ENCODE peak calls at places on chromosomes 11 and 22, in four cellular contexts. O is adrenal gland, X is body of pancreas, F is neural progenitor cell. B is an unnamed sample.

GRCh38 chr22:43911351-43911750 is 12.3 kb upstream of the PNPLA3 start:
- DNase-seq in O (no peak), X (no peak), F (no peak), B (no peak)

GRCh38 chr11:103842795-103843194 is 193.6 kb upstream of the DDI1 start:
- DNase-seq in O (no peak), X (no peak), F (peak), B (no peak)

GRCh38 chr22:49327411-49327810 is 500.3 kb downstream of the BRD1 start:
- DNase-seq in O (peak), X (no peak), F (no peak), B (peak)

GRCh38 chr11:28105869-28106268 is 2.1 kb downstream of the KIF18A start:
- DNase-seq in O (no peak), X (no peak), F (no peak), B (no peak)

GRCh38 chr11:73195191-73196007 is 22.7 kb upstream of the P2RY2 start:
- DNase-seq in O (peak), X (no peak), F (no peak), B (no peak)

GRCh38 chr11:74926304-74927030 is 22.4 kb downstream of the XRRA1 start:
- DNase-seq in O (no peak), X (no peak), F (no peak), B (no peak)

GRCh38 chr11:64340671-64341335 is 799 bp downstream of the CCDC88B start:
- DNase-seq in O (no peak), X (no peak), F (peak), B (no peak)

GRCh38 chr11:76339217-76339616 is 41.7 kb downstream of the THAP12 start:
- DNase-seq in O (peak), X (peak), F (no peak), B (no peak)

GRCh38 chr11:77198440-77198849 is 70.4 kb downstream of the MYO7A start:
- DNase-seq in O (no peak), X (no peak), F (peak), B (no peak)

GRCh38 chr11:11895672-11896071 is 53.9 kb downstream of the USP47 start:
- DNase-seq in O (no peak), X (no peak), F (no peak), B (no peak)

GRCh38 chr11:10930224-10930960 is 72.5 kb upstream of the ZBED5 start:
- DNase-seq in O (no peak), X (no peak), F (no peak), B (no peak)

GRCh38 chr11:129637473-129637872 is 178.2 kb upstream of the TMEM45B start:
- DNase-seq in O (no peak), X (no peak), F (no peak), B (no peak)

GRCh38 chr22:20761536-20761935 is 12.4 kb upstream of the SERPIND1 start:
- DNase-seq in O (no peak), X (no peak), F (no peak), B (no peak)

GRCh38 chr11:6623391-6624363 is 4.5 kb upstream of the TPP1 start:
- DNase-seq in O (no peak), X (no peak), F (no peak), B (peak)

GRCh38 chr11:114232400-114233070 is 63.7 kb upstream of the NNMT start:
- DNase-seq in O (no peak), X (no peak), F (peak), B (no peak)

GRCh38 chr11:3929689-3930088 is 74.2 kb downstream of the STIM1 start:
- DNase-seq in O (peak), X (peak), F (no peak), B (no peak)

GRCh38 chr22:27400811-27401210 is 400.7 kb downstream of the MN1 start:
- DNase-seq in O (no peak), X (no peak), F (no peak), B (no peak)

GRCh38 chr11:129804012-129804411 is 11.6 kb upstream of the TMEM45B start:
- DNase-seq in O (no peak), X (no peak), F (no peak), B (no peak)

GRCh38 chr11:100759856-100760255 is 72.8 kb downstream of the ARHGAP42 start:
- DNase-seq in O (no peak), X (no peak), F (no peak), B (no peak)

GRCh38 chr11:35714882-35715612 is 52.5 kb downstream of the TRIM44 start:
- DNase-seq in O (no peak), X (no peak), F (no peak), B (no peak)

GRCh38 chr11:1406571-1407485 is 17.1 kb downstream of the BRSK2 start:
- DNase-seq in O (no peak), X (no peak), F (no peak), B (no peak)

GRCh38 chr11:1104411-1105182 is 29.9 kb downstream of the MUC2 start:
- DNase-seq in O (no peak), X (no peak), F (no peak), B (no peak)

GRCh38 chr22:40276877-40277823 is 69.2 kb upstream of the ADSL start:
- DNase-seq in O (peak), X (peak), F (no peak), B (peak)

GRCh38 chr11:72930011-72930410 is 115.8 kb downstream of the ATG16L2 start:
- DNase-seq in O (no peak), X (peak), F (peak), B (no peak)

GRCh38 chr22:42676059-42676607 is 26.9 kb upstream of the CYB5R3 start:
- DNase-seq in O (no peak), X (no peak), F (no peak), B (no peak)

GRCh38 chr11:68670208-68670992 is 13.9 kb upstream of the GAL start:
- DNase-seq in O (no peak), X (no peak), F (no peak), B (no peak)

DNA sequence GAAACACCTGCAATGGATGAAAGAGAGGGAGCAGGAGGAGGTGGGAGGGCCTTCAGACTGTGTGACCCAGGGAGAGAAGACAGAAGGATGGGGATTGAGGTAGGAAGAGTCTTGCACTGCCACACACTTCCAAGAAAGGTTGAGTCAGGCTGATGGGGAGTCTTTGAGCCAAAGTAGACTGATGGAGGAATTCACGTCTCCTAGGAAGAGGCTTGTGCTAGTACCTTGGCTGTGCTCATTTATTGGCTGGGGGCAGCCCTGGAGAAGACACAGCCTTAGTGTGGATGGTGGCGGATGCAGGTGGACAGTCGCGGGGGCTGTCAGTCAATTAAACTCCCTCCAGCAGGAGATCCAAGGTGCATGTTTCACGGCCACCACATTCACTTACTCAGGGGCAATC is 16.2 kb upstream of the ACCSL start:
- DNase-seq in O (no peak), X (no peak), F (no peak), B (peak)
- TF ChIP-seq CTCF in O (no peak), X (no peak), F (no peak), B (no peak)

GRCh38 chr11:115518983-115519382 is 14.8 kb upstream of the CADM1 start:
- DNase-seq in O (no peak), X (no peak), F (no peak), B (no peak)

GRCh38 chr11:115515647-115516046 is 11.4 kb upstream of the CADM1 start:
- DNase-seq in O (no peak), X (no peak), F (no peak), B (no peak)
- TF ChIP-seq CTCF in O (no peak), X (no peak), F (no peak), B (no peak)

GRCh38 chr11:117442049-117442868 is 114.6 kb downstream of the CEP164 start:
- DNase-seq in O (no peak), X (no peak), F (no peak), B (no peak)

GRCh38 chr11:117444256-117445096 is 116.8 kb downstream of the CEP164 start:
- DNase-seq in O (no peak), X (no peak), F (no peak), B (no peak)

GRCh38 chr11:117445097-117445658 is 117.5 kb downstream of the CEP164 start:
- DNase-seq in O (no peak), X (no peak), F (no peak), B (no peak)

GRCh38 chr11:117442869-117443239 is 115.2 kb downstream of the CEP164 start:
- DNase-seq in O (no peak), X (no peak), F (no peak), B (no peak)

GRCh38 chr11:117443269-117444186 is 115.9 kb downstream of the CEP164 start:
- DNase-seq in O (peak), X (peak), F (peak), B (no peak)
- TF ChIP-seq CTCF in O (peak), X (peak), F (peak), B (peak)

GRCh38 chr22:45265546-45265945 is 19.2 kb upstream of the UPK3A start:
- DNase-seq in O (no peak), X (no peak), F (no peak), B (no peak)

GRCh38 chr22:45261407-45262088 is 20.9 kb upstream of the KIAA0930 start:
- DNase-seq in O (no peak), X (no peak), F (no peak), B (no peak)

GRCh38 chr22:45262931-45263789 is 21.6 kb upstream of the UPK3A start:
- DNase-seq in O (no peak), X (peak), F (no peak), B (no peak)

GRCh38 chr22:45262195-45262930 is 21.7 kb upstream of the KIAA0930 start:
- DNase-seq in O (no peak), X (peak), F (no peak), B (no peak)

GRCh38 chr22:45263790-45264269 is 20.9 kb upstream of the UPK3A start:
- DNase-seq in O (peak), X (peak), F (peak), B (no peak)
- TF ChIP-seq CTCF in O (peak), X (peak), F (peak), B (peak)

DNA sequence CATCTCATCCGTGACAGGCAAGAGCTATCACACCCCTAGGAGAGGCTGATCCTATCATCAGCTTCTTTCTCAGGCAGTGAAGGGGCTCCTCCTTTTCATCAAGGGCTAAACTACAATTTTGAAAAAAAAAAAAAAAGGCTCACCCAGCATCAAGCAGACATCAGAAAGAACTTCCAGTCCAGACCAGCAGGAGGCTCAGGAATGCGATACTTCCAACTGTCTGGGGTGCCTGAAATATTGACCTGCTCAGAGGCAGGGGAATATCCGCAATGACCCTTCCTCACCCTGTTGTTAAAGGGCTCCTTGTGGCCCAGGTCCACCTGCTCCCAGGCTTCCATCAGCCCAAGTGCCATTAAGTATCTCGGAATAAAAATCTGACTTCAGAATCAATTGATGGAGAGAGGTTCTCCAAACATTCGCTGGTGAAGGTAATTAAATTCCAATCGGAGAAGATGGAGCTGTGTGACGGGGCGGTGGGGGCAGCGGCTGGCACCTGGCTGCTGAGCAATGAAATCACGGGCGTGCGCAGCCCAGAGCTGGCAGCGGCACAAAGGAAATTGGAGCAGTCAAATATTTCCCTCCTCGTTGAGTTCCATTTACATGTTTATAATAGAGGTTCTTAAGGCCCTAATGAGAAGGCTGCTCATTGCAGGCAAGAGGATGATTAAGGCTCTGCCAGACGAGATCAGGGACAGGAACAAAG is 68.9 kb upstream of the THY1 start:
- DNase-seq in O (no peak), X (no peak), F (peak), B (no peak)
- TF ChIP-seq CTCF in O (no peak), X (no peak), F (peak), B (peak)

DNA sequence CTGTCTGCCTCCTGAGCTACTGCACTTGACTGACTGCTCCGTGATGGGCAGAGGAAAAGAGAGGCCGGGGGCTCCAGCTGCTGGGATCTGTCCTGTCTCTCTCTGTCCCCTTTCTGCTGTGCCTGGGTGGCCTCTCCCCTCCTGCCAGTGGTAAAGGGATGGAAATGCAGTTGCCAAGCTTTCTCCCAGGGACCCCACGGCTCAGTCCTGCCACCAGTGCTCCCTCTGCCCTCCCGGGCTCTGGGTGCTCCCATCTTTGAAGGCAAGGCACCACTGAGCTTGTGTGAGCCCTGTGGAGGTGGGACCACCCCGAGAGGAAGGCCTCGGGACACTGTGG is 32.0 kb downstream of the NADSYN1 start:
- DNase-seq in O (no peak), X (no peak), F (no peak), B (no peak)
- TF ChIP-seq CTCF in O (no peak), X (no peak), F (no peak), B (no peak)

GRCh38 chr11:61794579-61794978 is 1.9 kb downstream of the FEN1 start:
- DNase-seq in O (no peak), X (no peak), F (no peak), B (no peak)

GRCh38 chr11:61793084-61793828 is 545 bp downstream of the FEN1 start:
- DNase-seq in O (no peak), X (no peak), F (peak), B (no peak)

GRCh38 chr11:61793829-61794204 is 1.1 kb downstream of the FEN1 start:
- DNase-seq in O (no peak), X (no peak), F (no peak), B (no peak)

GRCh38 chr11:61791737-61792309 is 576 bp downstream of the TMEM258 start:
- DNase-seq in O (peak), X (peak), F (peak), B (no peak)

DNA sequence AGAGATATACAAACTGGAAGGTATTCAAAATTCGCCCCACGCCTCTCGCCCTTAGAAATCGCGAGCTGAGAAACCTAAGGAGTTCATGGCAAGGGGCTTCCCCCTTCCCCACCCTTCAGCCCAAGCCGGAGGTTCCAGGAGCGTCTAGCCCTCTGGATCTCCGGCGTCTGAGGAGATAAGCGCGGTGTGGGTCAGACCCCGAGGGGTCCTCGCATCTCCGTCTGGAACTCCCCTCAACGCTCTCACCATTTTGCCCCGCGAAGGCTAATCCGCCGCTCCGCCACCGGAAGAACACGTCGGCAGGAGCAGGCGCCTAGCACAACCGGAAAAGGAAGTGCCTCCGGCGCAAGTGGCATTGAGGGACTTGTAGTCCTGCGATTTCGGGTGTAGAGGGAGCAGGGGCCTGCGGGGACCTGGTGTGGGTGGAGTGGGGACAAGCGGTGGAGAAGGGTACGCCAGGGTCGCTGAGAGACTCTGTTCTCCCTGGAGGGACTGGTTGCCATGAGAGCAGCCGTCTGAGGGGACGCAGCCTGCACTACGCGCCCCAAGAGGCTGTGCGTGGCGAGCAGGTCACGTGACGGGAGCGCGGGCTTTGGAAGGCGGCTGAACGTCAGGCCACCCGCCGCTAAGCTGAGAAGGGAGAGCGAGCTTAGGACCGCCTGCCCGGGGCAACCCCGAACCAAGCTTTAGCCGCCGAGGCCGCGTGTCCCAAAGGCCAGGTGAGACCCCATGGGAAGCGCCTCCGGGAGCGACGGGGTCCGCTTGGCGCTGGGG is at the start of the genes FEN1 and TMEM258:
- DNase-seq in O (peak), X (peak), F (peak), B (peak)
- TF ChIP-seq CTCF in O (peak), X (peak), F (no peak), B (no peak)

B was measured in osteocyte.